ENCODE peak calls at places on chromosome 1, in four cellular contexts. One of them, this sample, is unnamed.
A peak's percentile ranks its signal among the peaks of the same experiment; 100 is the strongest.

GRCh38 chr1:169941982-169942830 is 48.5 kb upstream of the SCYL3 start:
- DNase-seq in stimulated activated CD8-positive, alpha-beta memory T cell treated with anti-CD3 and anti-CD28 coated beads, Interleukin-15, amount 100 ng/mL, for 1 hour: no peak
- DNase-seq in activated naive CD4-positive, alpha-beta T cell: no peak
- DNase-seq in tibial artery: no peak
- DNase-seq in this sample: peak; percentile 29

GRCh38 chr1:165828103-165828558 is 717 bp downstream of the UCK2 start:
- DNase-seq in activated naive CD4-positive, alpha-beta T cell: no peak
- DNase-seq in stimulated activated CD8-positive, alpha-beta memory T cell treated with anti-CD3 and anti-CD28 coated beads, Interleukin-15, amount 100 ng/mL, for 1 hour: no peak
- DNase-seq in tibial artery: no peak
- DNase-seq in this sample: peak; percentile 38

GRCh38 chr1:221637641-221638041 is 104.2 kb downstream of the DUSP10 start:
- DNase-seq in stimulated activated CD8-positive, alpha-beta memory T cell treated with anti-CD3 and anti-CD28 coated beads, Interleukin-15, amount 100 ng/mL, for 1 hour: no peak
- DNase-seq in activated naive CD4-positive, alpha-beta T cell: no peak
- DNase-seq in tibial artery: no peak
- DNase-seq in this sample: peak; percentile 6

GRCh38 chr1:55552636-55553035 is 337.5 kb upstream of the USP24 start:
- DNase-seq in activated naive CD4-positive, alpha-beta T cell: no peak
- DNase-seq in stimulated activated CD8-positive, alpha-beta memory T cell treated with anti-CD3 and anti-CD28 coated beads, Interleukin-15, amount 100 ng/mL, for 1 hour: no peak
- DNase-seq in tibial artery: no peak
- DNase-seq in this sample: no peak

GRCh38 chr1:95072532-95073419 is at the start of gene ALG14:
- DNase-seq in stimulated activated CD8-positive, alpha-beta memory T cell treated with anti-CD3 and anti-CD28 coated beads, Interleukin-15, amount 100 ng/mL, for 1 hour: peak; percentile 88
- DNase-seq in activated naive CD4-positive, alpha-beta T cell: peak; percentile 80
- DNase-seq in tibial artery: peak; percentile 93
- DNase-seq in this sample: peak; percentile 96

GRCh38 chr1:230855886-230856285 is 12.4 kb downstream of the C1orf198 start:
- DNase-seq in activated naive CD4-positive, alpha-beta T cell: no peak
- DNase-seq in stimulated activated CD8-positive, alpha-beta memory T cell treated with anti-CD3 and anti-CD28 coated beads, Interleukin-15, amount 100 ng/mL, for 1 hour: no peak
- DNase-seq in tibial artery: no peak
- DNase-seq in this sample: no peak

GRCh38 chr1:1163538-1164070 is 10.1 kb upstream of the TTLL10 start:
- DNase-seq in tibial artery: no peak
- DNase-seq in activated naive CD4-positive, alpha-beta T cell: no peak
- DNase-seq in stimulated activated CD8-positive, alpha-beta memory T cell treated with anti-CD3 and anti-CD28 coated beads, Interleukin-15, amount 100 ng/mL, for 1 hour: no peak
- DNase-seq in this sample: no peak

GRCh38 chr1:209672705-209673630 is 2.2 kb upstream of the G0S2 start:
- DNase-seq in stimulated activated CD8-positive, alpha-beta memory T cell treated with anti-CD3 and anti-CD28 coated beads, Interleukin-15, amount 100 ng/mL, for 1 hour: no peak
- DNase-seq in activated naive CD4-positive, alpha-beta T cell: no peak
- DNase-seq in tibial artery: no peak
- DNase-seq in this sample: no peak